ENCODE peak calls at places on chromosomes 3 and 15, in nine cellular contexts. X is ACHN; D is left cardiac atrium; O is NCI-H1092 treated with DMSO at 0.1 percent for 48 hours; Y is fibroblast of lung; F is Calu3; J is AML-193; Z is C1 segment of cervical spinal cord; Q is effector memory CD8-positive, alpha-beta T cell. C is an unnamed sample.

GRCh38 chr15:95715116-95715888 is 615.2 kb upstream of the NR2F2 start:
- DNase-seq in Y (no peak), Z (no peak), O (no peak), F (no peak), J (no peak), X (no peak), D (no peak), Q (no peak), C (no peak)

GRCh38 chr3:18134386-18135082 is 290.6 kb downstream of the SATB1 start:
- DNase-seq in J (no peak), F (peak), Y (peak), O (no peak), X (no peak), Z (no peak), Q (no peak), D (no peak), C (no peak)

GRCh38 chr15:77120576-77120975 is 49.7 kb upstream of the TSPAN3 start:
- DNase-seq in O (no peak), Q (no peak), F (no peak), Y (no peak), J (no peak), Z (no peak), X (no peak), D (no peak), C (no peak)

GRCh38 chr3:16667633-16668032 is 62.4 kb upstream of the DAZL start:
- DNase-seq in Z (no peak), D (no peak), O (no peak), Y (no peak), J (no peak), X (no peak), F (no peak), Q (no peak), C (no peak)

GRCh38 chr3:10648181-10648580 is 142.8 kb upstream of the ATP2B2 start:
- DNase-seq in Z (no peak), D (no peak), Y (no peak), J (no peak), F (no peak), O (no peak), X (no peak), Q (no peak), C (no peak)

GRCh38 chr3:197372076-197372661 is 73.8 kb upstream of the DLG1 start:
- DNase-seq in Y (peak), Z (no peak), J (no peak), O (no peak), D (no peak), X (peak), F (peak), Q (no peak), C (no peak)

GRCh38 chr3:42067324-42067723 is 23.8 kb upstream of the TRAK1 start:
- DNase-seq in J (no peak), F (no peak), D (no peak), X (no peak), Q (no peak), Y (peak), O (no peak), Z (no peak), C (no peak)

GRCh38 chr3:138653567-138653966 is 45.0 kb downstream of the FAIM start:
- DNase-seq in D (no peak), Z (no peak), O (no peak), J (no peak), X (no peak), Y (no peak), Q (no peak), F (no peak), C (no peak)

GRCh38 chr3:127544151-127544805 is 46.3 kb downstream of the TPRA1 start:
- DNase-seq in J (peak), D (peak), F (peak), O (peak), X (peak), Y (peak), Q (peak), Z (no peak), C (peak)

GRCh38 chr3:145170101-145170500 is 990.9 kb downstream of the PLOD2 start:
- DNase-seq in Z (no peak), Y (no peak), J (no peak), O (no peak), Q (no peak), D (no peak), X (no peak), F (no peak), C (no peak)

GRCh38 chr3:69906351-69906966 is 93.1 kb upstream of the SAMMSON start:
- DNase-seq in D (no peak), F (no peak), Q (no peak), Y (no peak), X (peak), Z (no peak), J (no peak), O (no peak), C (no peak)

GRCh38 chr3:128988286-128988685 is 5.6 kb downstream of the CFAP92 start:
- DNase-seq in Z (no peak), Y (no peak), Q (no peak), O (no peak), D (no peak), J (no peak), X (no peak), F (no peak), C (no peak)

GRCh38 chr15:25171111-25171811 is 216.5 kb downstream of the SNRPN start:
- DNase-seq in F (no peak), J (no peak), X (no peak), Q (no peak), O (no peak), Z (no peak), Y (no peak), D (peak), C (no peak)

GRCh38 chr3:186327912-186328487 is 34.0 kb downstream of the DGKG start:
- DNase-seq in O (no peak), J (no peak), Z (no peak), D (no peak), Q (no peak), Y (no peak), F (no peak), X (no peak), C (no peak)

GRCh38 chr15:90211009-90211408 is 9.9 kb downstream of the SEMA4B start:
- DNase-seq in X (no peak), F (no peak), Q (no peak), O (no peak), Z (no peak), D (no peak), Y (no peak), J (no peak), C (no peak)

GRCh38 chr3:20692675-20693074 is 506.7 kb upstream of the SGO1 start:
- DNase-seq in D (no peak), Y (no peak), F (no peak), Q (no peak), J (no peak), Z (no peak), X (no peak), O (no peak), C (no peak)

GRCh38 chr3:114790752-114791151 is 356.3 kb downstream of the ZBTB20 start:
- DNase-seq in Z (no peak), J (no peak), Q (no peak), X (no peak), D (no peak), F (no peak), Y (no peak), O (no peak), C (no peak)

GRCh38 chr3:193774272-193774915 is 181.4 kb downstream of the OPA1 start:
- DNase-seq in D (no peak), J (no peak), Q (no peak), F (no peak), O (no peak), X (no peak), Z (no peak), Y (no peak), C (no peak)

GRCh38 chr15:67852433-67852832 is 12.6 kb upstream of the RNU6-1 start:
- DNase-seq in Y (no peak), D (no peak), X (no peak), O (no peak), Q (no peak), Z (no peak), J (no peak), F (no peak), C (no peak)

GRCh38 chr3:8318002-8318649 is 183.5 kb upstream of the LMCD1 start:
- DNase-seq in O (no peak), Y (peak), J (no peak), Z (no peak), D (no peak), Q (no peak), X (peak), F (no peak), C (no peak)